ENCODE peak calls at places on chromosomes 11 and 22, in eight cellular contexts. M is stimulated activated effector memory CD8-positive, alpha-beta T cell treated with anti-CD3 and anti-CD28 coated beads, Interleukin-12 subunit alpha, Interleukin-12 subunit beta, amount 100 ng/mL, for 72 hours; V is HT1080; F is posterior cingulate gyrus; K is NCI-H1417; T is stimulated activated CD8-positive, alpha-beta memory T cell treated with anti-CD3 and anti-CD28 coated beads, Interleukin-2, amount 100 ng/mL, for 1 hour; N is fibroblast of mammary gland; B is head of caudate nucleus. A is an unnamed sample.

GRCh38 chr11:62108971-62109391 is 14.8 kb upstream of the INCENP start:
- DNase-seq in M (no peak), V (peak; percentile 69), F (no peak), K (no peak), T (no peak), N (peak; percentile 34), B (no peak), A (no peak)

GRCh38 chr22:31161386-31161785 is 1.4 kb downstream of the RNF185 start:
- DNase-seq in M (no peak), V (no peak), F (no peak), K (no peak), T (no peak), N (no peak), B (no peak), A (no peak)

GRCh38 chr11:35316161-35316560 is 103.2 kb downstream of the SLC1A2 start:
- DNase-seq in M (no peak), V (no peak), F (no peak), K (no peak), T (no peak), N (no peak), B (no peak), A (no peak)

GRCh38 chr11:122984186-122985011 is 2.8 kb upstream of the BSX start:
- DNase-seq in M (no peak), V (no peak), F (no peak), K (peak; percentile 59), T (no peak), N (no peak), B (no peak), A (no peak)

GRCh38 chr11:72647882-72648281 is 26.3 kb downstream of the PDE2A start:
- DNase-seq in M (no peak), V (no peak), F (no peak), K (no peak), T (no peak), N (no peak), B (no peak), A (no peak)

GRCh38 chr11:75199412-75199955 is 41.1 kb upstream of the TPBGL start:
- DNase-seq in M (no peak), V (no peak), F (no peak), K (no peak), T (no peak), N (no peak), B (no peak), A (no peak)

GRCh38 chr22:42439821-42440674 is 7.8 kb upstream of the NFAM1 start:
- DNase-seq in M (no peak), V (peak; percentile 15), F (no peak), K (no peak), T (no peak), N (peak; percentile 47), B (no peak), A (no peak)

GRCh38 chr11:17547051-17547577 is at the start of gene OTOG:
- DNase-seq in M (no peak), V (no peak), F (no peak), K (peak; percentile 49), T (no peak), N (peak; percentile 12), B (no peak), A (peak; percentile 31)

GRCh38 chr11:118785362-118785761 is 5.6 kb downstream of the DDX6 start:
- DNase-seq in M (no peak), V (peak; percentile 55), F (no peak), K (no peak), T (no peak), N (peak; percentile 68), B (no peak), A (no peak)

GRCh38 chr11:63622318-63622717 is 8.1 kb upstream of the PLAAT3 start:
- DNase-seq in M (no peak), V (no peak), F (no peak), K (peak; percentile 32), T (no peak), N (no peak), B (no peak), A (no peak)

GRCh38 chr11:18452927-18453326 is 2.7 kb upstream of the LDHAL6A start:
- DNase-seq in M (no peak), V (peak; percentile 59), F (no peak), K (no peak), T (no peak), N (peak; percentile 68), B (no peak), A (no peak)

GRCh38 chr11:43124272-43124920 is 187.4 kb upstream of the API5 start:
- DNase-seq in M (no peak), V (no peak), F (no peak), K (no peak), T (no peak), N (no peak), B (no peak), A (no peak)

GRCh38 chr11:16173798-16174197 is 182.5 kb downstream of the SOX6 start:
- DNase-seq in M (no peak), V (no peak), F (no peak), K (no peak), T (no peak), N (no peak), B (no peak), A (no peak)

GRCh38 chr22:30250713-30251267 is 4.2 kb upstream of the LIF start:
- DNase-seq in M (no peak), V (peak; percentile 76), F (no peak), K (no peak), T (no peak), N (peak; percentile 55), B (no peak), A (no peak)

GRCh38 chr11:1534682-1535081 is 37.4 kb downstream of the DUSP8 start:
- DNase-seq in M (no peak), V (no peak), F (no peak), K (no peak), T (no peak), N (peak; percentile 70), B (no peak), A (no peak)

GRCh38 chr11:59767212-59767611 is 12.0 kb downstream of the STX3 start:
- DNase-seq in M (no peak), V (no peak), F (no peak), K (no peak), T (no peak), N (no peak), B (no peak), A (no peak)

GRCh38 chr11:130181295-130182272 is 22.0 kb downstream of the ST14 start:
- DNase-seq in M (no peak), V (peak; percentile 50), F (no peak), K (peak; percentile 79), T (no peak), N (peak; percentile 83), B (peak; percentile 26), A (no peak)

GRCh38 chr11:26229270-26229669 is 102.7 kb upstream of the ANO3 start:
- DNase-seq in M (no peak), V (peak; percentile 32), F (no peak), K (no peak), T (no peak), N (peak; percentile 99), B (no peak), A (no peak)

GRCh38 chr11:70901951-70902521 is 350.3 kb downstream of the SHANK2 start:
- DNase-seq in M (no peak), V (no peak), F (no peak), K (no peak), T (no peak), N (no peak), B (no peak), A (no peak)

GRCh38 chr22:27124336-27125023 is 467.1 kb downstream of the MIAT start:
- DNase-seq in M (no peak), V (no peak), F (no peak), K (no peak), T (no peak), N (no peak), B (no peak), A (no peak)

A was measured in BE2C.